ENCODE peak calls at places on chromosomes 6 and 20, in ten cellular contexts. C is Panc1; H is HepG2; X is A673; S is CD4-positive, CD25-positive, alpha-beta regulatory T cell; F is adrenal gland; G is fibroblast of lung; N is HCT116; B is Karpas-422; J is PC-3. A is an unnamed sample.

GRCh38 chr6:107116923-107117417 is 1.7 kb upstream of the BEND3 start:
- DNase-seq in N (no peak), H (no peak), G (no peak), J (no peak), C (no peak), F (no peak), S (no peak), X (no peak), B (no peak), A (no peak)

GRCh38 chr6:4371207-4371921 is 236.0 kb upstream of the ECI2 start:
- DNase-seq in G (peak; percentile 88), C (no peak), N (no peak), X (no peak), F (peak; percentile 94), B (no peak), S (no peak), H (no peak), J (no peak), A (peak; percentile 84)

GRCh38 chr6:157228421-157229218 is 94.7 kb downstream of the TMEM242 start:
- DNase-seq in C (no peak), S (no peak), J (no peak), H (no peak), B (no peak), X (no peak), G (no peak), F (no peak), N (no peak), A (no peak)

GRCh38 chr6:24887520-24887919 is 48.2 kb downstream of the RIPOR2 start:
- DNase-seq in N (no peak), H (no peak), C (no peak), B (no peak), J (no peak), F (no peak), S (no peak), G (no peak), X (peak; percentile 21), A (no peak)

GRCh38 chr20:14360386-14360785 is 23.0 kb upstream of the FLRT3 start:
- DNase-seq in B (no peak), S (no peak), X (no peak), F (no peak), N (no peak), J (peak; percentile 30), H (no peak), C (no peak), G (no peak), A (no peak)

GRCh38 chr6:53651149-53651763 is 14.3 kb downstream of the KLHL31 start:
- DNase-seq in G (peak; percentile 65), X (peak; percentile 88), N (peak; percentile 72), H (peak; percentile 89), C (peak; percentile 67), B (peak; percentile 75), J (peak; percentile 90), F (peak; percentile 69), S (peak; percentile 55), A (peak; percentile 74)

GRCh38 chr20:58854638-58855471 is 2.3 kb downstream of the GNAS start:
- DNase-seq in G (no peak), N (no peak), S (no peak), H (no peak), J (no peak), C (no peak), F (no peak), X (no peak), B (no peak), A (no peak)

GRCh38 chr6:80227545-80227944 is 121.1 kb downstream of the BCKDHB start:
- DNase-seq in S (no peak), J (no peak), F (no peak), N (no peak), B (no peak), H (no peak), C (no peak), G (peak; percentile 45), X (no peak), A (no peak)

GRCh38 chr20:25016471-25016870 is 23.9 kb upstream of the APMAP start:
- DNase-seq in N (no peak), X (no peak), F (no peak), S (no peak), C (no peak), J (no peak), G (no peak), B (no peak), H (no peak), A (no peak)

GRCh38 chr6:131061771-131062160 is 1.3 kb downstream of the EPB41L2 start:
- DNase-seq in C (no peak), S (no peak), G (no peak), N (no peak), H (no peak), X (peak; percentile 36), B (no peak), F (no peak), J (no peak), A (no peak)

GRCh38 chr6:122712864-122713612 is 66.5 kb upstream of the FABP7 start:
- DNase-seq in H (no peak), B (no peak), F (no peak), C (no peak), G (no peak), X (no peak), N (no peak), S (no peak), J (no peak), A (no peak)

GRCh38 chr20:4833074-4833473 is 111.4 kb downstream of the PRND start:
- DNase-seq in N (no peak), B (no peak), C (no peak), F (no peak), J (no peak), X (no peak), H (no peak), S (no peak), G (no peak), A (no peak)

DNA sequence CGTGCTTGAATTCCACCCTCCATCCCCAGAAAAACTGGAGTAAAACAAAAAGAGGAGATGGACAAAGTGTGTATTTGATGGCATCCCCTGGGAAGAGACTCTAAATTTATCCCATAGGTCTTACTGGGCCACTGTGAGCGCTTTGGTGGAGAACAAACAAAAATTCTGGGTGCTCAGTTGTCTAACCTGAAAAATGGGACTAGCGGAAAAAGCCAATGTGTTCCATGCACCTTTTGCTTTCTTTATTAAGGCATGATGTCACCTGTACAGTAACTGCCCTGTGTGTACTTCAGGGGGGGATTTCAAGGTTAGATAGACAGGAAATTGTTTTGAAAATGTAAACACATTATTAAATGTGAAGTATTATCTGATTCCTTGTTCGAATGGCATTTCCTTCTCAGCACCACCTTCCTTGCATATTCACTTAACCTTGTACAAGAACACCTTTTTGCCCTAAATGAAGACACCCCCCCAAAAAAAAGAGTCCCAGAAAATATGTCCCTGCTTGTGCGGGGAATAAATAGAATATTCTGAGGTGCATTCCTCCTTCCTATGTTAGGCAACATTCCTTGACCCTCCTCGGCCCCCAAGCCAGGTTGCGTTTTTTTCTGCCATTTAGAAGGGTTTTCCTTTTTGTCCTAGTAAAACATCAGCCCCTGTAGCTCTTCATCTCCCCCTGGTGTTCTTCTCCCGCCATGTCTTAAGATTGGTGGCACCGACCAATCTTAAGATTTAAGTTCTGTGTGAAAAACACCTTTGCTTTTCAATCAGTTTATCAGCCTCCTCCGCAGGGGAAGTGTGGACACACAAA is 1.1 kb upstream of the EDN1 start:
- DNase-seq in F (peak; percentile 39), J (peak; percentile 88), N (peak; percentile 62), G (peak; percentile 48), X (peak; percentile 68), S (no peak), C (peak; percentile 73), H (peak; percentile 18), B (peak; percentile 81), A (peak; percentile 63)
- H3K4me3 ChIP-seq in F (no peak overlapping the region), J (peak overlapping the region; percentile 77), N (peak overlapping the region; percentile 52), G (peak overlapping the region; percentile 90), X (peak overlapping the region; percentile 39), S (peak overlapping the region; percentile 81), C (peak overlapping the region; percentile 67), H (peak overlapping the region; percentile 41), B (no peak overlapping the region), A (peak overlapping the region; percentile 34)

GRCh38 chr20:3583765-3584164 is 79.4 kb downstream of the GFRA4 start:
- DNase-seq in H (no peak), S (no peak), G (no peak), X (no peak), J (no peak), F (no peak), C (no peak), B (no peak), N (no peak), A (no peak)
- H3K36me3 ChIP-seq in H (peaks cover 27% of the 10 kb centered on the region), S (peaks cover 33% of the 10 kb centered on the region), G (no peaks in the 10 kb centered on the region), X (peaks cover 6% of the 10 kb centered on the region), J (peaks cover 11% of the 10 kb centered on the region), F (peaks cover 34% of the 10 kb centered on the region), C (no peaks in the 10 kb centered on the region), B (no peaks in the 10 kb centered on the region), N (peaks cover 4% of the 10 kb centered on the region), A (peaks cover 21% of the 10 kb centered on the region)

GRCh38 chr6:7155871-7156579 is 48.3 kb downstream of the RREB1 start:
- DNase-seq in G (peak; percentile 35), J (no peak), N (no peak), F (no peak), S (no peak), B (no peak), X (no peak), H (no peak), C (no peak), A (no peak)
- H3K27ac ChIP-seq in G (peak overlapping the region; percentile 80), J (no peak overlapping the region), N (no peak overlapping the region), F (no peak overlapping the region), S (no peak overlapping the region), B (no peak overlapping the region), X (peak overlapping the region; percentile 36), H (peak overlapping the region; percentile 1), C (no peak overlapping the region), A (peak overlapping the region; percentile 44)

GRCh38 chr6:111602481-111603404 is 2.9 kb downstream of the TRAF3IP2 start:
- DNase-seq in C (no peak), J (no peak), X (no peak), G (peak; percentile 86), F (peak; percentile 62), S (no peak), N (no peak), H (no peak), B (no peak), A (peak; percentile 61)
- H3K4me3 ChIP-seq in C (peak overlapping the region; percentile 80), J (peak overlapping the region; percentile 89), X (no peak overlapping the region), G (peak overlapping the region; percentile 18), F (no peak overlapping the region), S (no peak overlapping the region), N (no peak overlapping the region), H (no peak overlapping the region), B (peak overlapping the region; percentile 71), A (no peak overlapping the region)

DNA sequence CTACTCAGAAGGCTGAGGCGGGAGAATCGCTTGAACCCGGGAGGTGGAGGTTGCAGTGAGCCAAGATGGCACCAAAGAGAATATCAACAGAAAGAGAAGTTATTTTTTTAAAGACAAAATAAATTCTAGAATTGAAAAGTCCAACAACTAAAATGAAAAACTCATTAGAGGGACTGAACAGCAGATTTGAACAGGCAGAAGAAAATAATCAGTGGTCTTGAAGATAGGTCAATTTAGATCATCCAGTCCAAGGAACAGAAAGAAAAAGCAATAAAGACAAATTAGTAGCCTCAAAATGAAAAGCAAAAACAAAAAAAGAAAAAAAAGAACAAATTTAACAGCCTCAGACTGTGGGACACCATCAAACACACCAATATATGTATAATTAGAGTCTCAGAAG is 6.0 kb downstream of the UQCC1 start:
- DNase-seq in F (no peak), H (no peak), X (no peak), S (no peak), J (no peak), B (no peak), N (no peak), G (no peak), C (no peak), A (no peak)
- H3K36me3 ChIP-seq in F (peaks cover 34% of the 10 kb centered on the region), H (peaks cover 5% of the 10 kb centered on the region), X (peaks cover 38% of the 10 kb centered on the region), S (peaks cover 26% of the 10 kb centered on the region), J (peaks cover 41% of the 10 kb centered on the region), B (peaks cover 54% of the 10 kb centered on the region), N (peaks cover 21% of the 10 kb centered on the region), G (peaks cover 5% of the 10 kb centered on the region), C (peaks cover 3% of the 10 kb centered on the region), A (peaks cover 9% of the 10 kb centered on the region)

GRCh38 chr6:112269979-112270378 is 15.6 kb upstream of the LAMA4 start:
- DNase-seq in B (no peak), S (no peak), G (no peak), F (no peak), H (no peak), X (no peak), N (no peak), J (no peak), C (no peak), A (no peak)
- H3K27ac ChIP-seq in B (no peak overlapping the region), S (no peak overlapping the region), G (no peak overlapping the region), F (no peak overlapping the region), H (no peak overlapping the region), X (no peak overlapping the region), N (no peak overlapping the region), J (no peak overlapping the region), C (no peak overlapping the region), A (no peak overlapping the region)